ENCODE peak calls at places on chromosome 14, in four cellular contexts. One of them, this sample, is unnamed.

GRCh38 chr14:102212356-102212755 is 72.7 kb downstream of the WDR20 start:
- DNase-seq in activated naive CD4-positive, alpha-beta T cell treated with anti-CD3 and anti-CD28 coated beads for 36 hours: no peak
- DNase-seq in bronchial epithelial cell: no peak
- DNase-seq in HS-5: no peak
- DNase-seq in this sample: no peak

GRCh38 chr14:65065719-65066118 is 36.6 kb downstream of the MAX start:
- DNase-seq in HS-5: no peak
- DNase-seq in bronchial epithelial cell: peak
- DNase-seq in activated naive CD4-positive, alpha-beta T cell treated with anti-CD3 and anti-CD28 coated beads for 36 hours: no peak
- DNase-seq in this sample: no peak

GRCh38 chr14:26811756-26812305 is 214.0 kb upstream of the NOVA1 start:
- DNase-seq in bronchial epithelial cell: no peak
- DNase-seq in HS-5: no peak
- DNase-seq in activated naive CD4-positive, alpha-beta T cell treated with anti-CD3 and anti-CD28 coated beads for 36 hours: no peak
- DNase-seq in this sample: no peak

GRCh38 chr14:68549966-68550705 is 242.7 kb downstream of the ZFP36L1 start:
- DNase-seq in HS-5: no peak
- DNase-seq in activated naive CD4-positive, alpha-beta T cell treated with anti-CD3 and anti-CD28 coated beads for 36 hours: no peak
- DNase-seq in bronchial epithelial cell: peak
- DNase-seq in this sample: no peak

GRCh38 chr14:68862954-68863594 is 70.2 kb upstream of the ZFP36L1 start:
- DNase-seq in HS-5: peak
- DNase-seq in activated naive CD4-positive, alpha-beta T cell treated with anti-CD3 and anti-CD28 coated beads for 36 hours: peak
- DNase-seq in bronchial epithelial cell: peak
- DNase-seq in this sample: peak

GRCh38 chr14:90608925-90609324 is 207.3 kb downstream of the TTC7B start:
- DNase-seq in bronchial epithelial cell: no peak
- DNase-seq in activated naive CD4-positive, alpha-beta T cell treated with anti-CD3 and anti-CD28 coated beads for 36 hours: no peak
- DNase-seq in HS-5: no peak
- DNase-seq in this sample: no peak

GRCh38 chr14:32104803-32105202 is 27.7 kb downstream of the ARHGAP5 start:
- DNase-seq in HS-5: no peak
- DNase-seq in bronchial epithelial cell: no peak
- DNase-seq in activated naive CD4-positive, alpha-beta T cell treated with anti-CD3 and anti-CD28 coated beads for 36 hours: no peak
- DNase-seq in this sample: no peak

GRCh38 chr14:79254069-79254775 is 957.1 kb downstream of the DIO2 start:
- DNase-seq in activated naive CD4-positive, alpha-beta T cell treated with anti-CD3 and anti-CD28 coated beads for 36 hours: no peak
- DNase-seq in HS-5: peak
- DNase-seq in bronchial epithelial cell: no peak
- DNase-seq in this sample: peak

GRCh38 chr14:56359245-56359644 is 220.4 kb upstream of the TMEM260 start:
- DNase-seq in bronchial epithelial cell: no peak
- DNase-seq in HS-5: no peak
- DNase-seq in activated naive CD4-positive, alpha-beta T cell treated with anti-CD3 and anti-CD28 coated beads for 36 hours: peak
- DNase-seq in this sample: no peak

GRCh38 chr14:88551094-88551870 is 3.5 kb downstream of the PTPN21 start:
- DNase-seq in HS-5: no peak
- DNase-seq in activated naive CD4-positive, alpha-beta T cell treated with anti-CD3 and anti-CD28 coated beads for 36 hours: peak
- DNase-seq in bronchial epithelial cell: peak
- DNase-seq in this sample: no peak

GRCh38 chr14:24366664-24367505 is 1.1 kb upstream of the NFATC4 start:
- DNase-seq in HS-5: peak
- DNase-seq in bronchial epithelial cell: peak
- DNase-seq in activated naive CD4-positive, alpha-beta T cell treated with anti-CD3 and anti-CD28 coated beads for 36 hours: peak
- DNase-seq in this sample: peak

GRCh38 chr14:100168515-100168914 is 9.1 kb upstream of the DEGS2 start:
- DNase-seq in HS-5: no peak
- DNase-seq in bronchial epithelial cell: no peak
- DNase-seq in activated naive CD4-positive, alpha-beta T cell treated with anti-CD3 and anti-CD28 coated beads for 36 hours: no peak
- DNase-seq in this sample: no peak

This sample was measured in AG04449.